ENCODE peak calls at places on chromosome 21, in five cellular contexts. P is HS-5, K is right atrium auricular region, R is psoas muscle, U is NCI-H774. D is an unnamed sample.

GRCh38 chr21:8990326-8991087 is 1530.9 kb upstream of the TPTE start:
- DNase-seq in P (no peak), K (no peak), R (no peak), U (no peak), D (no peak)

GRCh38 chr21:40556442-40556968 is 290.5 kb downstream of the DSCAM start:
- DNase-seq in P (no peak), K (no peak), R (no peak), U (no peak), D (no peak)

GRCh38 chr21:43777953-43778352 is 1.8 kb upstream of the CSTB start:
- DNase-seq in P (no peak), K (no peak), R (no peak), U (no peak), D (no peak)

GRCh38 chr21:46056450-46056903 is 41.4 kb upstream of the COL6A2 start:
- DNase-seq in P (no peak), K (peak; percentile 85), R (peak; percentile 87), U (no peak), D (peak; percentile 90)

GRCh38 chr21:43295016-43295958 is 126.5 kb downstream of the CRYAA start:
- DNase-seq in P (no peak), K (no peak), R (peak; percentile 2), U (peak; percentile 14), D (no peak)

GRCh38 chr21:44375686-44376320 is 22.4 kb downstream of the TRPM2 start:
- DNase-seq in P (no peak), K (no peak), R (no peak), U (no peak), D (no peak)

GRCh38 chr21:27250386-27250785 is 283.5 kb upstream of the ADAMTS5 start:
- DNase-seq in P (no peak), K (no peak), R (no peak), U (no peak), D (no peak)

GRCh38 chr21:42737969-42738590 is 84.7 kb downstream of the PDE9A start:
- DNase-seq in P (no peak), K (peak; percentile 63), R (peak; percentile 29), U (no peak), D (no peak)

GRCh38 chr21:32515869-32516268 is 69.5 kb downstream of the TCP10L start:
- DNase-seq in P (no peak), K (no peak), R (no peak), U (no peak), D (no peak)

GRCh38 chr21:21860888-21861287 is 862.7 kb downstream of the NCAM2 start:
- DNase-seq in P (no peak), K (no peak), R (no peak), U (no peak), D (no peak)

GRCh38 chr21:45727390-45727789 is 83.9 kb downstream of the PCBP3 start:
- DNase-seq in P (no peak), K (no peak), R (no peak), U (no peak), D (no peak)

GRCh38 chr21:26449161-26449560 is 123.9 kb downstream of the CYYR1 start:
- DNase-seq in P (no peak), K (no peak), R (no peak), U (no peak), D (peak; percentile 83)

GRCh38 chr21:42157606-42158310 is 61.2 kb upstream of the ABCG1 start:
- DNase-seq in P (no peak), K (no peak), R (no peak), U (no peak), D (no peak)

GRCh38 chr21:20023199-20023598 is 975.0 kb upstream of the NCAM2 start:
- DNase-seq in P (no peak), K (no peak), R (no peak), U (no peak), D (no peak)

GRCh38 chr21:39932335-39932734 is 65.1 kb downstream of the PCP4 start:
- DNase-seq in P (no peak), K (no peak), R (no peak), U (no peak), D (no peak)

GRCh38 chr21:45982758-45983731 is 1.5 kb downstream of the COL6A1 start:
- DNase-seq in P (no peak), K (no peak), R (peak; percentile 17), U (no peak), D (no peak)

GRCh38 chr21:45640888-45641479 is 2.5 kb upstream of the PCBP3 start:
- DNase-seq in P (no peak), K (no peak), R (no peak), U (peak; percentile 34), D (peak; percentile 62)

GRCh38 chr21:45970674-45971486 is 10.7 kb upstream of the COL6A1 start:
- DNase-seq in P (no peak), K (no peak), R (peak; percentile 69), U (no peak), D (peak; percentile 44)

GRCh38 chr21:45141507-45141906 is 67.1 kb downstream of the ADARB1 start:
- DNase-seq in P (no peak), K (no peak), R (no peak), U (no peak), D (no peak)

GRCh38 chr21:42002421-42002958 is 7.7 kb downstream of the ZBTB21 start:
- DNase-seq in P (peak; percentile 81), K (no peak), R (no peak), U (no peak), D (peak; percentile 73)

GRCh38 chr21:45364464-45365185 is 40.3 kb upstream of the COL18A1 start:
- DNase-seq in P (no peak), K (peak; percentile 76), R (peak; percentile 63), U (no peak), D (peak; percentile 64)

GRCh38 chr21:15850645-15851044 is 120.9 kb downstream of the USP25 start:
- DNase-seq in P (peak; percentile 32), K (no peak), R (no peak), U (no peak), D (peak; percentile 17)

GRCh38 chr21:32475162-32475812 is 62.8 kb downstream of the EVA1C start:
- DNase-seq in P (no peak), K (no peak), R (no peak), U (no peak), D (peak; percentile 72)

GRCh38 chr21:41318218-41318617 is 1.6 kb downstream of the FAM3B start:
- DNase-seq in P (no peak), K (no peak), R (no peak), U (no peak), D (no peak)

GRCh38 chr21:41054206-41054605 is 113.8 kb upstream of the BACE2 start:
- DNase-seq in P (no peak), K (no peak), R (no peak), U (no peak), D (no peak)

GRCh38 chr21:39014751-39015150 is 168.5 kb downstream of the PSMG1 start:
- DNase-seq in P (peak; percentile 95), K (no peak), R (no peak), U (no peak), D (peak; percentile 91)

GRCh38 chr21:30194701-30195299 is 21.1 kb downstream of the CLDN8 start:
- DNase-seq in P (peak; percentile 15), K (no peak), R (no peak), U (peak; percentile 3), D (peak; percentile 2)

GRCh38 chr21:36491191-36491916 is 11.4 kb upstream of the CLDN14 start:
- DNase-seq in P (no peak), K (no peak), R (no peak), U (no peak), D (peak; percentile 4)

GRCh38 chr21:24514081-24514733 is 1093.1 kb downstream of the MRPL39 start:
- DNase-seq in P (peak; percentile 6), K (no peak), R (no peak), U (peak; percentile 7), D (no peak)

GRCh38 chr21:44603109-44603875 is 2.9 kb downstream of the KRTAP10-7 start:
- DNase-seq in P (no peak), K (no peak), R (no peak), U (no peak), D (no peak)

GRCh38 chr21:42062543-42063022 is 8.5 kb upstream of the UMODL1 start:
- DNase-seq in P (no peak), K (no peak), R (no peak), U (no peak), D (no peak)

GRCh38 chr21:43211085-43212071 is 42.6 kb downstream of the CRYAA start:
- DNase-seq in P (no peak), K (no peak), R (peak; percentile 42), U (peak; percentile 42), D (no peak)

GRCh38 chr21:16193758-16194606 is 464.2 kb downstream of the USP25 start:
- DNase-seq in P (peak; percentile 68), K (peak; percentile 84), R (peak; percentile 42), U (no peak), D (peak; percentile 78)

GRCh38 chr21:32516729-32517649 is 68.3 kb downstream of the TCP10L start:
- DNase-seq in P (peak; percentile 70), K (peak; percentile 81), R (no peak), U (no peak), D (peak; percentile 88)